ENCODE peak calls at places on chromosomes 2 and 18, in five cellular contexts. One of them, this sample, is unnamed.

GRCh38 chr2:171227066-171227782 is 66.5 kb upstream of the TLK1 start:
- DNase-seq in CD8-positive, alpha-beta memory T cell: no peak
- DNase-seq in lower leg skin: no peak
- DNase-seq in upper lobe of right lung: no peak
- DNase-seq in heart left ventricle: no peak
- DNase-seq in this sample: no peak

GRCh38 chr2:197360744-197361156 is 50.2 kb upstream of the ANKRD44 start:
- DNase-seq in heart left ventricle: no peak
- DNase-seq in lower leg skin: no peak
- DNase-seq in CD8-positive, alpha-beta memory T cell: no peak
- DNase-seq in upper lobe of right lung: no peak
- DNase-seq in this sample: no peak

GRCh38 chr2:161414385-161415040 is 1.6 kb upstream of the TBR1 start:
- DNase-seq in CD8-positive, alpha-beta memory T cell: no peak
- DNase-seq in upper lobe of right lung: peak
- DNase-seq in lower leg skin: no peak
- DNase-seq in heart left ventricle: peak
- DNase-seq in this sample: peak

GRCh38 chr18:13137041-13137938 is 81.3 kb upstream of the LDLRAD4 start:
- DNase-seq in upper lobe of right lung: peak
- DNase-seq in lower leg skin: no peak
- DNase-seq in heart left ventricle: peak
- DNase-seq in CD8-positive, alpha-beta memory T cell: peak
- DNase-seq in this sample: peak

GRCh38 chr2:38016177-38016576 is 59.8 kb downstream of the CYP1B1 start:
- DNase-seq in lower leg skin: no peak
- DNase-seq in heart left ventricle: no peak
- DNase-seq in CD8-positive, alpha-beta memory T cell: no peak
- DNase-seq in upper lobe of right lung: no peak
- DNase-seq in this sample: no peak

GRCh38 chr2:105215586-105216192 is 25.9 kb upstream of the GPR45 start:
- DNase-seq in heart left ventricle: no peak
- DNase-seq in CD8-positive, alpha-beta memory T cell: no peak
- DNase-seq in lower leg skin: no peak
- DNase-seq in upper lobe of right lung: no peak
- DNase-seq in this sample: no peak

GRCh38 chr18:2306641-2307040 is 264.7 kb downstream of the METTL4 start:
- DNase-seq in upper lobe of right lung: no peak
- DNase-seq in heart left ventricle: no peak
- DNase-seq in CD8-positive, alpha-beta memory T cell: no peak
- DNase-seq in lower leg skin: no peak
- DNase-seq in this sample: no peak

GRCh38 chr18:43486462-43486861 is 209.2 kb upstream of the SYT4 start:
- DNase-seq in heart left ventricle: no peak
- DNase-seq in lower leg skin: no peak
- DNase-seq in CD8-positive, alpha-beta memory T cell: no peak
- DNase-seq in upper lobe of right lung: no peak
- DNase-seq in this sample: no peak

GRCh38 chr2:150060341-150060740 is 427.1 kb downstream of the RND3 start:
- DNase-seq in heart left ventricle: no peak
- DNase-seq in lower leg skin: no peak
- DNase-seq in CD8-positive, alpha-beta memory T cell: no peak
- DNase-seq in upper lobe of right lung: no peak
- DNase-seq in this sample: no peak

GRCh38 chr18:48514786-48515185 is 24.0 kb upstream of the CTIF start:
- DNase-seq in heart left ventricle: no peak
- DNase-seq in upper lobe of right lung: no peak
- DNase-seq in CD8-positive, alpha-beta memory T cell: no peak
- DNase-seq in lower leg skin: no peak
- DNase-seq in this sample: no peak

GRCh38 chr2:151946856-151947523 is 118.8 kb upstream of the ARL5A start:
- DNase-seq in lower leg skin: peak
- DNase-seq in upper lobe of right lung: no peak
- DNase-seq in heart left ventricle: peak
- DNase-seq in CD8-positive, alpha-beta memory T cell: no peak
- DNase-seq in this sample: peak

GRCh38 chr2:157056200-157056676 is 201.3 kb upstream of the GALNT5 start:
- DNase-seq in heart left ventricle: no peak
- DNase-seq in CD8-positive, alpha-beta memory T cell: no peak
- DNase-seq in upper lobe of right lung: no peak
- DNase-seq in lower leg skin: no peak
- DNase-seq in this sample: no peak

GRCh38 chr2:221914334-221914733 is 342.2 kb upstream of the EPHA4 start:
- DNase-seq in lower leg skin: no peak
- DNase-seq in heart left ventricle: no peak
- DNase-seq in CD8-positive, alpha-beta memory T cell: no peak
- DNase-seq in upper lobe of right lung: no peak
- DNase-seq in this sample: no peak

GRCh38 chr2:156892449-156893335 is 364.8 kb upstream of the GALNT5 start:
- DNase-seq in lower leg skin: no peak
- DNase-seq in upper lobe of right lung: no peak
- DNase-seq in CD8-positive, alpha-beta memory T cell: no peak
- DNase-seq in heart left ventricle: no peak
- DNase-seq in this sample: no peak

GRCh38 chr2:215277942-215278341 is 33.9 kb upstream of the ATIC start:
- DNase-seq in CD8-positive, alpha-beta memory T cell: no peak
- DNase-seq in upper lobe of right lung: no peak
- DNase-seq in heart left ventricle: no peak
- DNase-seq in lower leg skin: no peak
- DNase-seq in this sample: no peak

GRCh38 chr18:57587262-57587661 is 760 bp upstream of the FECH start:
- DNase-seq in lower leg skin: no peak
- DNase-seq in upper lobe of right lung: no peak
- DNase-seq in CD8-positive, alpha-beta memory T cell: no peak
- DNase-seq in heart left ventricle: no peak
- DNase-seq in this sample: no peak

GRCh38 chr18:75369026-75369425 is 58.5 kb downstream of the SMIM21 start:
- DNase-seq in CD8-positive, alpha-beta memory T cell: no peak
- DNase-seq in heart left ventricle: no peak
- DNase-seq in lower leg skin: no peak
- DNase-seq in upper lobe of right lung: no peak
- DNase-seq in this sample: no peak

GRCh38 chr18:77124452-77124922 is 8.1 kb downstream of the MBP start:
- DNase-seq in heart left ventricle: no peak
- DNase-seq in lower leg skin: peak
- DNase-seq in CD8-positive, alpha-beta memory T cell: peak
- DNase-seq in upper lobe of right lung: no peak
- DNase-seq in this sample: peak

GRCh38 chr2:189624648-189625355 is 36.5 kb upstream of the ASNSD1 start:
- DNase-seq in upper lobe of right lung: no peak
- DNase-seq in lower leg skin: no peak
- DNase-seq in heart left ventricle: no peak
- DNase-seq in CD8-positive, alpha-beta memory T cell: no peak
- DNase-seq in this sample: no peak

GRCh38 chr2:158024288-158024898 is 77.3 kb upstream of the UPP2 start:
- DNase-seq in upper lobe of right lung: no peak
- DNase-seq in lower leg skin: no peak
- DNase-seq in CD8-positive, alpha-beta memory T cell: peak
- DNase-seq in heart left ventricle: peak
- DNase-seq in this sample: no peak

GRCh38 chr18:48339692-48340091 is 69.5 kb downstream of the ZBTB7C start:
- DNase-seq in CD8-positive, alpha-beta memory T cell: no peak
- DNase-seq in heart left ventricle: no peak
- DNase-seq in upper lobe of right lung: no peak
- DNase-seq in lower leg skin: no peak
- DNase-seq in this sample: no peak

GRCh38 chr2:72745679-72746368 is 80.0 kb downstream of the EXOC6B start:
- DNase-seq in lower leg skin: no peak
- DNase-seq in CD8-positive, alpha-beta memory T cell: no peak
- DNase-seq in heart left ventricle: no peak
- DNase-seq in upper lobe of right lung: no peak
- DNase-seq in this sample: no peak

GRCh38 chr2:162029287-162029901 is 44.6 kb downstream of the DPP4 start:
- DNase-seq in heart left ventricle: peak
- DNase-seq in lower leg skin: peak
- DNase-seq in upper lobe of right lung: no peak
- DNase-seq in CD8-positive, alpha-beta memory T cell: no peak
- DNase-seq in this sample: peak

GRCh38 chr2:6143812-6144211 is 451.6 kb downstream of the SOX11 start:
- DNase-seq in upper lobe of right lung: no peak
- DNase-seq in lower leg skin: no peak
- DNase-seq in heart left ventricle: no peak
- DNase-seq in CD8-positive, alpha-beta memory T cell: no peak
- DNase-seq in this sample: no peak

GRCh38 chr18:55396267-55396905 is 191.6 kb downstream of the TCF4 start:
- DNase-seq in upper lobe of right lung: no peak
- DNase-seq in CD8-positive, alpha-beta memory T cell: no peak
- DNase-seq in heart left ventricle: no peak
- DNase-seq in lower leg skin: no peak
- DNase-seq in this sample: no peak

GRCh38 chr18:76619342-76620315 is 124.6 kb upstream of the ZNF516 start:
- DNase-seq in upper lobe of right lung: peak
- DNase-seq in lower leg skin: no peak
- DNase-seq in CD8-positive, alpha-beta memory T cell: no peak
- DNase-seq in heart left ventricle: peak
- DNase-seq in this sample: peak

GRCh38 chr2:107545851-107546250 is 280.8 kb upstream of the RGPD4 start:
- DNase-seq in lower leg skin: no peak
- DNase-seq in heart left ventricle: no peak
- DNase-seq in CD8-positive, alpha-beta memory T cell: no peak
- DNase-seq in upper lobe of right lung: no peak
- DNase-seq in this sample: no peak